ENCODE peak calls at places on chromosomes 11 and 22, in four cellular contexts. X, G, F and B are unnamed samples.

GRCh38 chr11:93510196-93510898 is 32.8 kb downstream of the SMCO4 start:
- DNase-seq in G (no peak), F (no peak), X (no peak), B (no peak)

GRCh38 chr11:7548659-7549283 is 35.0 kb downstream of the PPFIBP2 start:
- DNase-seq in G (no peak), X (no peak), F (peak), B (no peak)

GRCh38 chr22:37684803-37685615 is 1.1 kb upstream of the NOL12 start:
- DNase-seq in F (peak), G (no peak), X (no peak), B (no peak)

GRCh38 chr11:69209936-69210659 is 54.4 kb downstream of the SMIM38 start:
- DNase-seq in F (peak), G (peak), X (no peak), B (no peak)

GRCh38 chr11:65316311-65316978 is 1.8 kb downstream of the CDC42EP2 start:
- DNase-seq in X (peak), F (peak), G (no peak), B (peak)

GRCh38 chr11:96426356-96427103 is 36.7 kb downstream of the JRKL start:
- DNase-seq in F (peak), G (peak), X (no peak), B (peak)

GRCh38 chr11:3810446-3810845 is 2.1 kb downstream of the PGAP2 start:
- DNase-seq in F (no peak), X (no peak), G (no peak), B (no peak)

GRCh38 chr11:1260023-1260501 is 37.2 kb downstream of the MUC5B start:
- DNase-seq in X (no peak), F (peak), G (peak), B (no peak)

GRCh38 chr22:42617155-42617983 is 2.7 kb upstream of the POLDIP3 start:
- DNase-seq in G (no peak), X (no peak), F (no peak), B (no peak)

GRCh38 chr11:128207861-128208321 is 379.5 kb downstream of the ETS1 start:
- DNase-seq in F (peak), G (peak), X (no peak), B (peak)

GRCh38 chr11:16299390-16299789 is 57.0 kb downstream of the SOX6 start:
- DNase-seq in G (no peak), F (no peak), X (no peak), B (no peak)

GRCh38 chr22:48278620-48279464 is 1516.4 kb downstream of the TBC1D22A start:
- DNase-seq in X (no peak), G (no peak), F (no peak), B (no peak)

GRCh38 chr11:64230209-64230984 is at the start of gene DNAJC4:
- DNase-seq in G (peak), F (peak), X (peak), B (peak)

GRCh38 chr11:24145411-24145810 is 351.4 kb upstream of the LUZP2 start:
- DNase-seq in F (no peak), X (no peak), G (no peak), B (no peak)

GRCh38 chr11:114622858-114623257 is 27.3 kb upstream of the NXPE4 start:
- DNase-seq in G (no peak), F (no peak), X (no peak), B (no peak)

GRCh38 chr11:36231300-36231699 is 57.9 kb downstream of the COMMD9 start:
- DNase-seq in G (peak), F (peak), X (no peak), B (no peak)

GRCh38 chr11:84383571-84383970 is 1097.4 kb upstream of the CCDC90B start:
- DNase-seq in G (no peak), X (peak), F (no peak), B (no peak)